ENCODE peak calls at places on chromosomes 6 and 20, in nine cellular contexts. One of them, this sample, is unnamed.

GRCh38 chr20:43430265-43430664 is 27.4 kb upstream of the SRSF6 start:
- DNase-seq in tibial artery: no peak
- DNase-seq in HTR-8/SVneo: no peak
- DNase-seq in stimulated activated CD4-positive, alpha-beta T cell treated with anti-CD3 and anti-CD28 coated beads, TNF-alpha, amount 100 ng/mL, for 4 hours: no peak
- DNase-seq in H54: no peak
- DNase-seq in stimulated activated CD8-positive, alpha-beta memory T cell treated with anti-CD3 and anti-CD28 coated beads, Interleukin-7, amount 100 ng/mL, for 4 hours: no peak
- DNase-seq in NCI-H524: no peak
- DNase-seq in effector memory CD4-positive, alpha-beta T cell: no peak
- DNase-seq in ELR: no peak
- DNase-seq in this sample: no peak

GRCh38 chr6:154648776-154649175 is 84.4 kb upstream of the SCAF8 start:
- DNase-seq in tibial artery: no peak
- DNase-seq in HTR-8/SVneo: no peak
- DNase-seq in stimulated activated CD4-positive, alpha-beta T cell treated with anti-CD3 and anti-CD28 coated beads, TNF-alpha, amount 100 ng/mL, for 4 hours: no peak
- DNase-seq in H54: no peak
- DNase-seq in stimulated activated CD8-positive, alpha-beta memory T cell treated with anti-CD3 and anti-CD28 coated beads, Interleukin-7, amount 100 ng/mL, for 4 hours: no peak
- DNase-seq in NCI-H524: no peak
- DNase-seq in effector memory CD4-positive, alpha-beta T cell: no peak
- DNase-seq in ELR: no peak
- DNase-seq in this sample: no peak

GRCh38 chr6:23106951-23107350 is 537.6 kb downstream of the HDGFL1 start:
- DNase-seq in tibial artery: no peak
- DNase-seq in HTR-8/SVneo: no peak
- DNase-seq in stimulated activated CD4-positive, alpha-beta T cell treated with anti-CD3 and anti-CD28 coated beads, TNF-alpha, amount 100 ng/mL, for 4 hours: no peak
- DNase-seq in H54: no peak
- DNase-seq in stimulated activated CD8-positive, alpha-beta memory T cell treated with anti-CD3 and anti-CD28 coated beads, Interleukin-7, amount 100 ng/mL, for 4 hours: no peak
- DNase-seq in NCI-H524: no peak
- DNase-seq in effector memory CD4-positive, alpha-beta T cell: no peak
- DNase-seq in ELR: peak
- DNase-seq in this sample: no peak

GRCh38 chr6:166166314-166167257 is 1.1 kb downstream of the TBXT start:
- DNase-seq in tibial artery: no peak
- DNase-seq in HTR-8/SVneo: no peak
- DNase-seq in stimulated activated CD4-positive, alpha-beta T cell treated with anti-CD3 and anti-CD28 coated beads, TNF-alpha, amount 100 ng/mL, for 4 hours: no peak
- DNase-seq in H54: no peak
- DNase-seq in stimulated activated CD8-positive, alpha-beta memory T cell treated with anti-CD3 and anti-CD28 coated beads, Interleukin-7, amount 100 ng/mL, for 4 hours: no peak
- DNase-seq in NCI-H524: no peak
- DNase-seq in effector memory CD4-positive, alpha-beta T cell: no peak
- DNase-seq in ELR: no peak
- DNase-seq in this sample: no peak

GRCh38 chr6:112218563-112218962 is 35.8 kb downstream of the LAMA4 start:
- DNase-seq in tibial artery: no peak
- DNase-seq in HTR-8/SVneo: no peak
- DNase-seq in stimulated activated CD4-positive, alpha-beta T cell treated with anti-CD3 and anti-CD28 coated beads, TNF-alpha, amount 100 ng/mL, for 4 hours: no peak
- DNase-seq in H54: no peak
- DNase-seq in stimulated activated CD8-positive, alpha-beta memory T cell treated with anti-CD3 and anti-CD28 coated beads, Interleukin-7, amount 100 ng/mL, for 4 hours: no peak
- DNase-seq in NCI-H524: no peak
- DNase-seq in effector memory CD4-positive, alpha-beta T cell: no peak
- DNase-seq in ELR: no peak
- DNase-seq in this sample: peak

GRCh38 chr20:53899351-53900167 is 170.8 kb downstream of the BCAS1 start:
- DNase-seq in tibial artery: no peak
- DNase-seq in HTR-8/SVneo: peak
- DNase-seq in stimulated activated CD4-positive, alpha-beta T cell treated with anti-CD3 and anti-CD28 coated beads, TNF-alpha, amount 100 ng/mL, for 4 hours: peak
- DNase-seq in H54: no peak
- DNase-seq in stimulated activated CD8-positive, alpha-beta memory T cell treated with anti-CD3 and anti-CD28 coated beads, Interleukin-7, amount 100 ng/mL, for 4 hours: peak
- DNase-seq in NCI-H524: peak
- DNase-seq in effector memory CD4-positive, alpha-beta T cell: peak
- DNase-seq in ELR: peak
- DNase-seq in this sample: no peak

GRCh38 chr20:41654884-41655283 is 36.7 kb upstream of the CHD6 start:
- DNase-seq in tibial artery: no peak
- DNase-seq in HTR-8/SVneo: peak
- DNase-seq in stimulated activated CD4-positive, alpha-beta T cell treated with anti-CD3 and anti-CD28 coated beads, TNF-alpha, amount 100 ng/mL, for 4 hours: no peak
- DNase-seq in H54: no peak
- DNase-seq in stimulated activated CD8-positive, alpha-beta memory T cell treated with anti-CD3 and anti-CD28 coated beads, Interleukin-7, amount 100 ng/mL, for 4 hours: no peak
- DNase-seq in NCI-H524: no peak
- DNase-seq in effector memory CD4-positive, alpha-beta T cell: no peak
- DNase-seq in ELR: peak
- DNase-seq in this sample: no peak

GRCh38 chr6:111030008-111031006 is 48.5 kb downstream of the RPF2 start:
- DNase-seq in tibial artery: no peak
- DNase-seq in HTR-8/SVneo: no peak
- DNase-seq in stimulated activated CD4-positive, alpha-beta T cell treated with anti-CD3 and anti-CD28 coated beads, TNF-alpha, amount 100 ng/mL, for 4 hours: no peak
- DNase-seq in H54: no peak
- DNase-seq in stimulated activated CD8-positive, alpha-beta memory T cell treated with anti-CD3 and anti-CD28 coated beads, Interleukin-7, amount 100 ng/mL, for 4 hours: no peak
- DNase-seq in NCI-H524: peak
- DNase-seq in effector memory CD4-positive, alpha-beta T cell: no peak
- DNase-seq in ELR: no peak
- DNase-seq in this sample: peak

GRCh38 chr6:4510906-4511625 is 265.1 kb upstream of the CDYL start:
- DNase-seq in tibial artery: no peak
- DNase-seq in HTR-8/SVneo: no peak
- DNase-seq in stimulated activated CD4-positive, alpha-beta T cell treated with anti-CD3 and anti-CD28 coated beads, TNF-alpha, amount 100 ng/mL, for 4 hours: no peak
- DNase-seq in H54: no peak
- DNase-seq in stimulated activated CD8-positive, alpha-beta memory T cell treated with anti-CD3 and anti-CD28 coated beads, Interleukin-7, amount 100 ng/mL, for 4 hours: no peak
- DNase-seq in NCI-H524: no peak
- DNase-seq in effector memory CD4-positive, alpha-beta T cell: no peak
- DNase-seq in ELR: no peak
- DNase-seq in this sample: no peak

GRCh38 chr6:65557224-65557623 is 149.8 kb downstream of the EYS start:
- DNase-seq in tibial artery: no peak
- DNase-seq in HTR-8/SVneo: no peak
- DNase-seq in stimulated activated CD4-positive, alpha-beta T cell treated with anti-CD3 and anti-CD28 coated beads, TNF-alpha, amount 100 ng/mL, for 4 hours: no peak
- DNase-seq in H54: no peak
- DNase-seq in stimulated activated CD8-positive, alpha-beta memory T cell treated with anti-CD3 and anti-CD28 coated beads, Interleukin-7, amount 100 ng/mL, for 4 hours: no peak
- DNase-seq in NCI-H524: no peak
- DNase-seq in effector memory CD4-positive, alpha-beta T cell: no peak
- DNase-seq in ELR: no peak
- DNase-seq in this sample: no peak

GRCh38 chr20:44532248-44532980 is 10.5 kb upstream of the SERINC3 start:
- DNase-seq in tibial artery: peak
- DNase-seq in HTR-8/SVneo: no peak
- DNase-seq in stimulated activated CD4-positive, alpha-beta T cell treated with anti-CD3 and anti-CD28 coated beads, TNF-alpha, amount 100 ng/mL, for 4 hours: no peak
- DNase-seq in H54: no peak
- DNase-seq in stimulated activated CD8-positive, alpha-beta memory T cell treated with anti-CD3 and anti-CD28 coated beads, Interleukin-7, amount 100 ng/mL, for 4 hours: no peak
- DNase-seq in NCI-H524: no peak
- DNase-seq in effector memory CD4-positive, alpha-beta T cell: no peak
- DNase-seq in ELR: peak
- DNase-seq in this sample: no peak

GRCh38 chr6:137492289-137492688 is 1.9 kb downstream of the OLIG3 start:
- DNase-seq in tibial artery: no peak
- DNase-seq in HTR-8/SVneo: no peak
- DNase-seq in stimulated activated CD4-positive, alpha-beta T cell treated with anti-CD3 and anti-CD28 coated beads, TNF-alpha, amount 100 ng/mL, for 4 hours: no peak
- DNase-seq in H54: no peak
- DNase-seq in stimulated activated CD8-positive, alpha-beta memory T cell treated with anti-CD3 and anti-CD28 coated beads, Interleukin-7, amount 100 ng/mL, for 4 hours: no peak
- DNase-seq in NCI-H524: no peak
- DNase-seq in effector memory CD4-positive, alpha-beta T cell: no peak
- DNase-seq in ELR: no peak
- DNase-seq in this sample: no peak

GRCh38 chr20:3933126-3933684 is 44.0 kb downstream of the PANK2 start:
- DNase-seq in tibial artery: no peak
- DNase-seq in HTR-8/SVneo: no peak
- DNase-seq in stimulated activated CD4-positive, alpha-beta T cell treated with anti-CD3 and anti-CD28 coated beads, TNF-alpha, amount 100 ng/mL, for 4 hours: no peak
- DNase-seq in H54: no peak
- DNase-seq in stimulated activated CD8-positive, alpha-beta memory T cell treated with anti-CD3 and anti-CD28 coated beads, Interleukin-7, amount 100 ng/mL, for 4 hours: no peak
- DNase-seq in NCI-H524: no peak
- DNase-seq in effector memory CD4-positive, alpha-beta T cell: no peak
- DNase-seq in ELR: no peak
- DNase-seq in this sample: no peak

GRCh38 chr6:41428995-41429417 is 93.6 kb downstream of the NCR2 start:
- DNase-seq in tibial artery: peak
- DNase-seq in HTR-8/SVneo: peak
- DNase-seq in stimulated activated CD4-positive, alpha-beta T cell treated with anti-CD3 and anti-CD28 coated beads, TNF-alpha, amount 100 ng/mL, for 4 hours: peak
- DNase-seq in H54: peak
- DNase-seq in stimulated activated CD8-positive, alpha-beta memory T cell treated with anti-CD3 and anti-CD28 coated beads, Interleukin-7, amount 100 ng/mL, for 4 hours: peak
- DNase-seq in NCI-H524: no peak
- DNase-seq in effector memory CD4-positive, alpha-beta T cell: no peak
- DNase-seq in ELR: peak
- DNase-seq in this sample: no peak

GRCh38 chr6:158571826-158572652 is 12.1 kb downstream of the TMEM181 start:
- DNase-seq in tibial artery: no peak
- DNase-seq in HTR-8/SVneo: no peak
- DNase-seq in stimulated activated CD4-positive, alpha-beta T cell treated with anti-CD3 and anti-CD28 coated beads, TNF-alpha, amount 100 ng/mL, for 4 hours: no peak
- DNase-seq in H54: no peak
- DNase-seq in stimulated activated CD8-positive, alpha-beta memory T cell treated with anti-CD3 and anti-CD28 coated beads, Interleukin-7, amount 100 ng/mL, for 4 hours: no peak
- DNase-seq in NCI-H524: no peak
- DNase-seq in effector memory CD4-positive, alpha-beta T cell: no peak
- DNase-seq in ELR: no peak
- DNase-seq in this sample: peak

GRCh38 chr6:83182114-83182513 is 11.0 kb downstream of the PGM3 start:
- DNase-seq in tibial artery: no peak
- DNase-seq in HTR-8/SVneo: no peak
- DNase-seq in stimulated activated CD4-positive, alpha-beta T cell treated with anti-CD3 and anti-CD28 coated beads, TNF-alpha, amount 100 ng/mL, for 4 hours: no peak
- DNase-seq in H54: no peak
- DNase-seq in stimulated activated CD8-positive, alpha-beta memory T cell treated with anti-CD3 and anti-CD28 coated beads, Interleukin-7, amount 100 ng/mL, for 4 hours: no peak
- DNase-seq in NCI-H524: no peak
- DNase-seq in effector memory CD4-positive, alpha-beta T cell: no peak
- DNase-seq in ELR: no peak
- DNase-seq in this sample: no peak

GRCh38 chr20:2379511-2380229 is 1.0 kb upstream of the TGM6 start:
- DNase-seq in tibial artery: no peak
- DNase-seq in HTR-8/SVneo: no peak
- DNase-seq in stimulated activated CD4-positive, alpha-beta T cell treated with anti-CD3 and anti-CD28 coated beads, TNF-alpha, amount 100 ng/mL, for 4 hours: no peak
- DNase-seq in H54: no peak
- DNase-seq in stimulated activated CD8-positive, alpha-beta memory T cell treated with anti-CD3 and anti-CD28 coated beads, Interleukin-7, amount 100 ng/mL, for 4 hours: no peak
- DNase-seq in NCI-H524: no peak
- DNase-seq in effector memory CD4-positive, alpha-beta T cell: no peak
- DNase-seq in ELR: no peak
- DNase-seq in this sample: no peak

GRCh38 chr20:7792131-7792869 is 148.0 kb downstream of the HAO1 start:
- DNase-seq in tibial artery: no peak
- DNase-seq in HTR-8/SVneo: no peak
- DNase-seq in stimulated activated CD4-positive, alpha-beta T cell treated with anti-CD3 and anti-CD28 coated beads, TNF-alpha, amount 100 ng/mL, for 4 hours: no peak
- DNase-seq in H54: no peak
- DNase-seq in stimulated activated CD8-positive, alpha-beta memory T cell treated with anti-CD3 and anti-CD28 coated beads, Interleukin-7, amount 100 ng/mL, for 4 hours: no peak
- DNase-seq in NCI-H524: no peak
- DNase-seq in effector memory CD4-positive, alpha-beta T cell: no peak
- DNase-seq in ELR: peak
- DNase-seq in this sample: no peak

GRCh38 chr20:15654208-15654649 is 919.0 kb downstream of the KIF16B start:
- DNase-seq in tibial artery: no peak
- DNase-seq in HTR-8/SVneo: no peak
- DNase-seq in stimulated activated CD4-positive, alpha-beta T cell treated with anti-CD3 and anti-CD28 coated beads, TNF-alpha, amount 100 ng/mL, for 4 hours: no peak
- DNase-seq in H54: peak
- DNase-seq in stimulated activated CD8-positive, alpha-beta memory T cell treated with anti-CD3 and anti-CD28 coated beads, Interleukin-7, amount 100 ng/mL, for 4 hours: no peak
- DNase-seq in NCI-H524: peak
- DNase-seq in effector memory CD4-positive, alpha-beta T cell: no peak
- DNase-seq in ELR: peak
- DNase-seq in this sample: no peak

GRCh38 chr6:7085911-7086310 is 21.9 kb upstream of the RREB1 start:
- DNase-seq in tibial artery: peak
- DNase-seq in HTR-8/SVneo: no peak
- DNase-seq in stimulated activated CD4-positive, alpha-beta T cell treated with anti-CD3 and anti-CD28 coated beads, TNF-alpha, amount 100 ng/mL, for 4 hours: no peak
- DNase-seq in H54: no peak
- DNase-seq in stimulated activated CD8-positive, alpha-beta memory T cell treated with anti-CD3 and anti-CD28 coated beads, Interleukin-7, amount 100 ng/mL, for 4 hours: no peak
- DNase-seq in NCI-H524: peak
- DNase-seq in effector memory CD4-positive, alpha-beta T cell: no peak
- DNase-seq in ELR: peak
- DNase-seq in this sample: peak

GRCh38 chr6:10962673-10963072 is 75.8 kb downstream of the SYCP2L start:
- DNase-seq in tibial artery: no peak
- DNase-seq in HTR-8/SVneo: peak
- DNase-seq in stimulated activated CD4-positive, alpha-beta T cell treated with anti-CD3 and anti-CD28 coated beads, TNF-alpha, amount 100 ng/mL, for 4 hours: no peak
- DNase-seq in H54: no peak
- DNase-seq in stimulated activated CD8-positive, alpha-beta memory T cell treated with anti-CD3 and anti-CD28 coated beads, Interleukin-7, amount 100 ng/mL, for 4 hours: no peak
- DNase-seq in NCI-H524: no peak
- DNase-seq in effector memory CD4-positive, alpha-beta T cell: no peak
- DNase-seq in ELR: peak
- DNase-seq in this sample: no peak

GRCh38 chr6:155247618-155248017 is 16.2 kb upstream of the CLDN20 start:
- DNase-seq in tibial artery: no peak
- DNase-seq in HTR-8/SVneo: no peak
- DNase-seq in stimulated activated CD4-positive, alpha-beta T cell treated with anti-CD3 and anti-CD28 coated beads, TNF-alpha, amount 100 ng/mL, for 4 hours: no peak
- DNase-seq in H54: peak
- DNase-seq in stimulated activated CD8-positive, alpha-beta memory T cell treated with anti-CD3 and anti-CD28 coated beads, Interleukin-7, amount 100 ng/mL, for 4 hours: no peak
- DNase-seq in NCI-H524: no peak
- DNase-seq in effector memory CD4-positive, alpha-beta T cell: no peak
- DNase-seq in ELR: peak
- DNase-seq in this sample: no peak

GRCh38 chr6:157724138-157724537 is 98.9 kb upstream of the SNX9 start:
- DNase-seq in tibial artery: no peak
- DNase-seq in HTR-8/SVneo: no peak
- DNase-seq in stimulated activated CD4-positive, alpha-beta T cell treated with anti-CD3 and anti-CD28 coated beads, TNF-alpha, amount 100 ng/mL, for 4 hours: no peak
- DNase-seq in H54: no peak
- DNase-seq in stimulated activated CD8-positive, alpha-beta memory T cell treated with anti-CD3 and anti-CD28 coated beads, Interleukin-7, amount 100 ng/mL, for 4 hours: no peak
- DNase-seq in NCI-H524: no peak
- DNase-seq in effector memory CD4-positive, alpha-beta T cell: no peak
- DNase-seq in ELR: no peak
- DNase-seq in this sample: no peak

GRCh38 chr20:41395669-41396664 is 29.3 kb upstream of the EMILIN3 start:
- DNase-seq in tibial artery: no peak
- DNase-seq in HTR-8/SVneo: no peak
- DNase-seq in stimulated activated CD4-positive, alpha-beta T cell treated with anti-CD3 and anti-CD28 coated beads, TNF-alpha, amount 100 ng/mL, for 4 hours: no peak
- DNase-seq in H54: no peak
- DNase-seq in stimulated activated CD8-positive, alpha-beta memory T cell treated with anti-CD3 and anti-CD28 coated beads, Interleukin-7, amount 100 ng/mL, for 4 hours: no peak
- DNase-seq in NCI-H524: peak
- DNase-seq in effector memory CD4-positive, alpha-beta T cell: no peak
- DNase-seq in ELR: peak
- DNase-seq in this sample: no peak

GRCh38 chr6:3723251-3723650 is 28.3 kb downstream of the PXDC1 start:
- DNase-seq in tibial artery: no peak
- DNase-seq in HTR-8/SVneo: no peak
- DNase-seq in stimulated activated CD4-positive, alpha-beta T cell treated with anti-CD3 and anti-CD28 coated beads, TNF-alpha, amount 100 ng/mL, for 4 hours: no peak
- DNase-seq in H54: no peak
- DNase-seq in stimulated activated CD8-positive, alpha-beta memory T cell treated with anti-CD3 and anti-CD28 coated beads, Interleukin-7, amount 100 ng/mL, for 4 hours: no peak
- DNase-seq in NCI-H524: no peak
- DNase-seq in effector memory CD4-positive, alpha-beta T cell: no peak
- DNase-seq in ELR: no peak
- DNase-seq in this sample: no peak

GRCh38 chr6:43278524-43279078 is 19.5 kb upstream of the SLC22A7 start:
- DNase-seq in tibial artery: no peak
- DNase-seq in HTR-8/SVneo: peak
- DNase-seq in stimulated activated CD4-positive, alpha-beta T cell treated with anti-CD3 and anti-CD28 coated beads, TNF-alpha, amount 100 ng/mL, for 4 hours: no peak
- DNase-seq in H54: peak
- DNase-seq in stimulated activated CD8-positive, alpha-beta memory T cell treated with anti-CD3 and anti-CD28 coated beads, Interleukin-7, amount 100 ng/mL, for 4 hours: no peak
- DNase-seq in NCI-H524: no peak
- DNase-seq in effector memory CD4-positive, alpha-beta T cell: no peak
- DNase-seq in ELR: no peak
- DNase-seq in this sample: peak

GRCh38 chr20:46438156-46438750 is 31.8 kb upstream of the ELMO2 start:
- DNase-seq in tibial artery: no peak
- DNase-seq in HTR-8/SVneo: peak
- DNase-seq in stimulated activated CD4-positive, alpha-beta T cell treated with anti-CD3 and anti-CD28 coated beads, TNF-alpha, amount 100 ng/mL, for 4 hours: no peak
- DNase-seq in H54: peak
- DNase-seq in stimulated activated CD8-positive, alpha-beta memory T cell treated with anti-CD3 and anti-CD28 coated beads, Interleukin-7, amount 100 ng/mL, for 4 hours: no peak
- DNase-seq in NCI-H524: peak
- DNase-seq in effector memory CD4-positive, alpha-beta T cell: no peak
- DNase-seq in ELR: peak
- DNase-seq in this sample: no peak

GRCh38 chr6:81487489-81487888 is 265.0 kb downstream of the TENT5A start:
- DNase-seq in tibial artery: peak
- DNase-seq in HTR-8/SVneo: no peak
- DNase-seq in stimulated activated CD4-positive, alpha-beta T cell treated with anti-CD3 and anti-CD28 coated beads, TNF-alpha, amount 100 ng/mL, for 4 hours: no peak
- DNase-seq in H54: no peak
- DNase-seq in stimulated activated CD8-positive, alpha-beta memory T cell treated with anti-CD3 and anti-CD28 coated beads, Interleukin-7, amount 100 ng/mL, for 4 hours: no peak
- DNase-seq in NCI-H524: no peak
- DNase-seq in effector memory CD4-positive, alpha-beta T cell: no peak
- DNase-seq in ELR: peak
- DNase-seq in this sample: no peak

GRCh38 chr6:170443151-170443662 is 109.9 kb downstream of the PSMB1 start:
- DNase-seq in tibial artery: no peak
- DNase-seq in HTR-8/SVneo: no peak
- DNase-seq in stimulated activated CD4-positive, alpha-beta T cell treated with anti-CD3 and anti-CD28 coated beads, TNF-alpha, amount 100 ng/mL, for 4 hours: no peak
- DNase-seq in H54: no peak
- DNase-seq in stimulated activated CD8-positive, alpha-beta memory T cell treated with anti-CD3 and anti-CD28 coated beads, Interleukin-7, amount 100 ng/mL, for 4 hours: no peak
- DNase-seq in NCI-H524: no peak
- DNase-seq in effector memory CD4-positive, alpha-beta T cell: no peak
- DNase-seq in ELR: no peak
- DNase-seq in this sample: no peak

GRCh38 chr20:58691773-58692578 is 624 bp upstream of the NPEPL1 start:
- DNase-seq in tibial artery: peak
- DNase-seq in HTR-8/SVneo: no peak
- DNase-seq in stimulated activated CD4-positive, alpha-beta T cell treated with anti-CD3 and anti-CD28 coated beads, TNF-alpha, amount 100 ng/mL, for 4 hours: no peak
- DNase-seq in H54: no peak
- DNase-seq in stimulated activated CD8-positive, alpha-beta memory T cell treated with anti-CD3 and anti-CD28 coated beads, Interleukin-7, amount 100 ng/mL, for 4 hours: no peak
- DNase-seq in NCI-H524: no peak
- DNase-seq in effector memory CD4-positive, alpha-beta T cell: no peak
- DNase-seq in ELR: peak
- DNase-seq in this sample: peak

GRCh38 chr20:43322851-43323250 is 133.1 kb upstream of the PTPRT start:
- DNase-seq in tibial artery: no peak
- DNase-seq in HTR-8/SVneo: no peak
- DNase-seq in stimulated activated CD4-positive, alpha-beta T cell treated with anti-CD3 and anti-CD28 coated beads, TNF-alpha, amount 100 ng/mL, for 4 hours: no peak
- DNase-seq in H54: no peak
- DNase-seq in stimulated activated CD8-positive, alpha-beta memory T cell treated with anti-CD3 and anti-CD28 coated beads, Interleukin-7, amount 100 ng/mL, for 4 hours: no peak
- DNase-seq in NCI-H524: no peak
- DNase-seq in effector memory CD4-positive, alpha-beta T cell: no peak
- DNase-seq in ELR: peak
- DNase-seq in this sample: no peak